ENCODE peak calls at places on chromosomes 4 and X, in nine cellular contexts. One of them, this sample, is unnamed.

GRCh38 chr4:15003441-15003890 is 1.2 kb downstream of the CPEB2 start:
- DNase-seq in H1: peak
- DNase-seq in sigmoid colon: peak
- DNase-seq in ovary: peak
- DNase-seq in endothelial cell of umbilical vein: no peak
- DNase-seq in Peyer's patch: peak
- DNase-seq in esophagus muscularis mucosa: no peak
- DNase-seq in A549: no peak
- DNase-seq in esophagus squamous epithelium: no peak
- DNase-seq in this sample: peak

GRCh38 chrX:131792789-131793462 is 230.2 kb upstream of the STK26 start:
- DNase-seq in sigmoid colon: peak
- DNase-seq in endothelial cell of umbilical vein: no peak
- DNase-seq in H1: no peak
- DNase-seq in ovary: peak
- DNase-seq in esophagus muscularis mucosa: no peak
- DNase-seq in A549: peak
- DNase-seq in Peyer's patch: peak
- DNase-seq in esophagus squamous epithelium: peak
- DNase-seq in this sample: peak

GRCh38 chr4:154308207-154308606 is 183.4 kb downstream of the DCHS2 start:
- DNase-seq in esophagus squamous epithelium: no peak
- DNase-seq in endothelial cell of umbilical vein: no peak
- DNase-seq in A549: no peak
- DNase-seq in sigmoid colon: no peak
- DNase-seq in Peyer's patch: no peak
- DNase-seq in ovary: no peak
- DNase-seq in H1: no peak
- DNase-seq in esophagus muscularis mucosa: no peak
- DNase-seq in this sample: no peak

GRCh38 chrX:9677098-9677739 is 88.4 kb downstream of the GPR143 start:
- DNase-seq in H1: no peak
- DNase-seq in sigmoid colon: peak
- DNase-seq in esophagus squamous epithelium: no peak
- DNase-seq in A549: no peak
- DNase-seq in ovary: no peak
- DNase-seq in endothelial cell of umbilical vein: peak
- DNase-seq in Peyer's patch: no peak
- DNase-seq in esophagus muscularis mucosa: no peak
- DNase-seq in this sample: no peak

GRCh38 chrX:147533426-147533825 is 378.3 kb upstream of the FMR1 start:
- DNase-seq in sigmoid colon: no peak
- DNase-seq in A549: no peak
- DNase-seq in Peyer's patch: no peak
- DNase-seq in esophagus squamous epithelium: no peak
- DNase-seq in endothelial cell of umbilical vein: no peak
- DNase-seq in esophagus muscularis mucosa: no peak
- DNase-seq in H1: no peak
- DNase-seq in ovary: no peak
- DNase-seq in this sample: no peak

GRCh38 chr4:1819284-1819683 is 26.2 kb downstream of the FGFR3 start:
- DNase-seq in esophagus muscularis mucosa: no peak
- DNase-seq in endothelial cell of umbilical vein: peak
- DNase-seq in esophagus squamous epithelium: no peak
- DNase-seq in A549: no peak
- DNase-seq in sigmoid colon: no peak
- DNase-seq in Peyer's patch: no peak
- DNase-seq in ovary: peak
- DNase-seq in H1: no peak
- DNase-seq in this sample: no peak

GRCh38 chrX:153906126-153906917 is 1.8 kb downstream of the AVPR2 start:
- DNase-seq in sigmoid colon: no peak
- DNase-seq in endothelial cell of umbilical vein: no peak
- DNase-seq in esophagus squamous epithelium: no peak
- DNase-seq in A549: no peak
- DNase-seq in Peyer's patch: no peak
- DNase-seq in H1: no peak
- DNase-seq in esophagus muscularis mucosa: no peak
- DNase-seq in ovary: no peak
- DNase-seq in this sample: no peak

GRCh38 chr4:142585411-142585810 is 260.7 kb downstream of the INPP4B start:
- DNase-seq in sigmoid colon: no peak
- DNase-seq in Peyer's patch: no peak
- DNase-seq in esophagus muscularis mucosa: no peak
- DNase-seq in H1: no peak
- DNase-seq in esophagus squamous epithelium: no peak
- DNase-seq in endothelial cell of umbilical vein: no peak
- DNase-seq in A549: no peak
- DNase-seq in ovary: no peak
- DNase-seq in this sample: no peak

DNA sequence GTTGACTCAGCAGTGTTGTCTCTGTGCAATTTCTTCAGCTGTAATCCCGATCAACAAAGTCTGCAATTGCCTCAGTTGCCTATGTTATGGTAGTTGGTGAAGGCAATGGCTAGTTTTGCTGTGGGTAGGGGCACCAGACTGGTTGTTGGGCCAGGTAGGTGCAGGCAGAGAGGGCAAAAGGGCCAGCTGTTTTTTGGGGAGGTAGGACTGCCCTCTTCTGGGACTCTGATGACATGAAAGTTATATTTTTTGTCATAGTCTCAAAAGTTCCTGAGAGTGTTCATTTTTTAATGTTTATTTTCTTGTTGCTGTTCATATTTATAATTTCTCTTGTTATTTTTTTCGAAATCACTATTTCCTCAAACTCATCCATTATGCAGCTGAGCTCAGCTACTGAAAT is 25.1 kb downstream of the DCAF12L2 start:
- DNase-seq in endothelial cell of umbilical vein: no peak
- DNase-seq in ovary: no peak
- DNase-seq in sigmoid colon: no peak
- DNase-seq in Peyer's patch: no peak
- DNase-seq in esophagus muscularis mucosa: no peak
- DNase-seq in A549: no peak
- DNase-seq in H1: no peak
- DNase-seq in esophagus squamous epithelium: no peak
- DNase-seq in this sample: no peak
- TF ChIP-seq CTCF in endothelial cell of umbilical vein: no peak
- TF ChIP-seq CTCF in ovary: no peak
- TF ChIP-seq CTCF in sigmoid colon: no peak
- TF ChIP-seq CTCF in Peyer's patch: no peak
- TF ChIP-seq CTCF in esophagus muscularis mucosa: no peak
- TF ChIP-seq CTCF in A549: no peak
- TF ChIP-seq CTCF in H1: no peak
- TF ChIP-seq CTCF in esophagus squamous epithelium: no peak
- TF ChIP-seq CTCF in this sample: no peak

GRCh38 chrX:46607916-46608315 is 34.4 kb downstream of the CHST7 start:
- DNase-seq in esophagus squamous epithelium: no peak
- DNase-seq in ovary: no peak
- DNase-seq in endothelial cell of umbilical vein: no peak
- DNase-seq in sigmoid colon: no peak
- DNase-seq in A549: no peak
- DNase-seq in Peyer's patch: no peak
- DNase-seq in H1: no peak
- DNase-seq in esophagus muscularis mucosa: no peak
- DNase-seq in this sample: no peak
- H3K27ac ChIP-seq in esophagus squamous epithelium: no peak
- H3K27ac ChIP-seq in ovary: no peak
- H3K27ac ChIP-seq in endothelial cell of umbilical vein: no peak
- H3K27ac ChIP-seq in sigmoid colon: no peak
- H3K27ac ChIP-seq in A549: no peak
- H3K27ac ChIP-seq in Peyer's patch: no peak
- H3K27ac ChIP-seq in H1: no peak
- H3K27ac ChIP-seq in esophagus muscularis mucosa: no peak
- H3K27ac ChIP-seq in this sample: no peak

GRCh38 chrX:149938427-149939270 is at the start of gene EOLA2:
- DNase-seq in sigmoid colon: peak
- DNase-seq in esophagus muscularis mucosa: peak
- DNase-seq in ovary: peak
- DNase-seq in esophagus squamous epithelium: peak
- DNase-seq in endothelial cell of umbilical vein: peak
- DNase-seq in A549: peak
- DNase-seq in Peyer's patch: peak
- DNase-seq in H1: peak
- DNase-seq in this sample: peak
- TF ChIP-seq POLR2A in sigmoid colon: no peak
- TF ChIP-seq POLR2A in esophagus muscularis mucosa: peak
- TF ChIP-seq POLR2A in ovary: peak
- TF ChIP-seq POLR2A in esophagus squamous epithelium: peak
- TF ChIP-seq POLR2A in endothelial cell of umbilical vein: peak
- TF ChIP-seq POLR2A in A549: peak
- TF ChIP-seq POLR2A in Peyer's patch: peak
- TF ChIP-seq POLR2A in H1: no peak
- TF ChIP-seq POLR2A in this sample: peak

DNA sequence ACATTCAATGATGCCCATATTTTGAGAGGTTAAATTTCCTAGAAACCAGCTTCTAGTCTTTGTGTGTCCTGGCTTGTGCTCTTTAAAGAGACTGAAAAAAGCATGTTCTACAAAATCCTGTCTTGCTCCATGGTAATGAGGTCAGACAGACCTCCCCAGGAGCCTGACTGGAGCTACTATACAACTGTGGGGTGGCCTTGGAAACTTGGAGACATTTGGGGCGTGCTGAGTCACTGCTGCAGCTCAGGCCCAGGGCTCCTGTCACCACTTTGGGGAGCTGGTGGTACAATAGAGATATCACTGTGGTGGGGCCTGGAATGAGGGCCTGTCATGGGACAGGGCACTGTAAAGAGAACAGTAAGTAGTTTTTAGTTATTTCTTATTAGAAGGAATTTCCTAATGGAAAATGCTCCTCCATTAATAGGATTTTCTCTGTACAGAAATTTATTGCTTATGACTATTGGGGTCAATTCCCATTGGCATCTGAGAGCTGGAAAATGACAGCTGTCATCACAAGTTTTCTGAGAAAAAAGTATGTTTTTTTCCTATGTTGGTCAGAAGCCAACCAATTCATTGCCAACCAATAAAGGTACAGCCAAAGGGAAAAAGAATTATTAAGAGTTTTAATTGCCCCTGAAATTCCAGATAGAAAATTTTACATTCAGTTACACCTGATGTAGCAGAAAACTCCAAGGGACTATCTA is 207.4 kb upstream of the JADE1 start:
- DNase-seq in H1: peak
- DNase-seq in ovary: peak
- DNase-seq in esophagus muscularis mucosa: no peak
- DNase-seq in sigmoid colon: no peak
- DNase-seq in Peyer's patch: no peak
- DNase-seq in endothelial cell of umbilical vein: peak
- DNase-seq in esophagus squamous epithelium: no peak
- DNase-seq in A549: peak
- DNase-seq in this sample: peak
- TF ChIP-seq CTCF in H1: no peak
- TF ChIP-seq CTCF in ovary: no peak
- TF ChIP-seq CTCF in esophagus muscularis mucosa: no peak
- TF ChIP-seq CTCF in sigmoid colon: no peak
- TF ChIP-seq CTCF in Peyer's patch: no peak
- TF ChIP-seq CTCF in endothelial cell of umbilical vein: no peak
- TF ChIP-seq CTCF in esophagus squamous epithelium: no peak
- TF ChIP-seq CTCF in A549: no peak
- TF ChIP-seq CTCF in this sample: no peak